ENCODE peak calls at places on chromosomes 1 and 21, in four cellular contexts. One of them, this sample, is unnamed.
A peak's percentile ranks its signal among the peaks of the same experiment; 100 is the strongest.

GRCh38 chr1:25245809-25246599 is 1.2 kb downstream of the RSRP1 start:
- DNase-seq in effector memory CD4-positive, alpha-beta T cell: no peak
- DNase-seq in cortex of kidney: no peak
- DNase-seq in lower lobe of right lung: no peak
- DNase-seq in this sample: peak; percentile 11

GRCh38 chr21:38311765-38312164 is 55.0 kb downstream of the KCNJ15 start:
- DNase-seq in effector memory CD4-positive, alpha-beta T cell: no peak
- DNase-seq in cortex of kidney: no peak
- DNase-seq in lower lobe of right lung: no peak
- DNase-seq in this sample: no peak

GRCh38 chr1:29392036-29392435 is 155.7 kb downstream of the PTPRU start:
- DNase-seq in effector memory CD4-positive, alpha-beta T cell: no peak
- DNase-seq in cortex of kidney: no peak
- DNase-seq in lower lobe of right lung: no peak
- DNase-seq in this sample: no peak

GRCh38 chr1:22853651-22854185 is 118.9 kb downstream of the LACTBL1 start:
- DNase-seq in effector memory CD4-positive, alpha-beta T cell: no peak
- DNase-seq in cortex of kidney: no peak
- DNase-seq in lower lobe of right lung: no peak
- DNase-seq in this sample: no peak

GRCh38 chr21:27425574-27425973 is 458.7 kb upstream of the ADAMTS5 start:
- DNase-seq in effector memory CD4-positive, alpha-beta T cell: no peak
- DNase-seq in cortex of kidney: no peak
- DNase-seq in lower lobe of right lung: no peak
- DNase-seq in this sample: no peak

GRCh38 chr1:3190256-3191041 is 121.4 kb downstream of the PRDM16 start:
- DNase-seq in effector memory CD4-positive, alpha-beta T cell: no peak
- DNase-seq in cortex of kidney: no peak
- DNase-seq in lower lobe of right lung: no peak
- DNase-seq in this sample: no peak

GRCh38 chr1:232744847-232745246 is 60.4 kb upstream of the MAP10 start:
- DNase-seq in effector memory CD4-positive, alpha-beta T cell: no peak
- DNase-seq in cortex of kidney: no peak
- DNase-seq in lower lobe of right lung: no peak
- DNase-seq in this sample: no peak

GRCh38 chr1:39955547-39956539 is 898 bp downstream of the MFSD2A start:
- DNase-seq in effector memory CD4-positive, alpha-beta T cell: peak; percentile 21
- DNase-seq in cortex of kidney: no peak
- DNase-seq in lower lobe of right lung: no peak
- DNase-seq in this sample: peak; percentile 28

GRCh38 chr1:182069028-182069466 is 7.5 kb upstream of the ZNF648 start:
- DNase-seq in effector memory CD4-positive, alpha-beta T cell: no peak
- DNase-seq in cortex of kidney: no peak
- DNase-seq in lower lobe of right lung: peak; percentile 74
- DNase-seq in this sample: peak; percentile 91

GRCh38 chr1:5596651-5597050 is 395.6 kb downstream of the NPHP4 start:
- DNase-seq in effector memory CD4-positive, alpha-beta T cell: no peak
- DNase-seq in cortex of kidney: no peak
- DNase-seq in lower lobe of right lung: no peak
- DNase-seq in this sample: no peak

GRCh38 chr1:11874624-11875023 is 15.9 kb upstream of the NPPB start:
- DNase-seq in effector memory CD4-positive, alpha-beta T cell: no peak
- DNase-seq in cortex of kidney: no peak
- DNase-seq in lower lobe of right lung: no peak
- DNase-seq in this sample: no peak

GRCh38 chr1:53715478-53715877 is 23.5 kb downstream of the GLIS1 start:
- DNase-seq in effector memory CD4-positive, alpha-beta T cell: no peak
- DNase-seq in cortex of kidney: no peak
- DNase-seq in lower lobe of right lung: no peak
- DNase-seq in this sample: peak; percentile 61

GRCh38 chr1:66239834-66240233 is 294.1 kb upstream of the SGIP1 start:
- DNase-seq in effector memory CD4-positive, alpha-beta T cell: no peak
- DNase-seq in cortex of kidney: no peak
- DNase-seq in lower lobe of right lung: no peak
- DNase-seq in this sample: no peak

This sample was measured in Calu3.